ENCODE peak calls at places on chromosomes 16 and 17, in four cellular contexts. S is stimulated activated CD4-positive, alpha-beta T cell treated with anti-CD3 and anti-CD28 coated beads, Interleukin-1b, Interleukin-23, amount 100 ng/mL, for 24 hours; X is foreskin fibroblast; T is upper lobe of right lung. H is an unnamed sample.

GRCh38 chr17:50076591-50077235 is 18.4 kb upstream of the PDK2 start:
- DNase-seq in S (no peak), X (no peak), T (no peak), H (no peak)

GRCh38 chr16:1450218-1450617 is 5.9 kb upstream of the CCDC154 start:
- DNase-seq in T (no peak), X (no peak), S (no peak), H (no peak)

GRCh38 chr17:16187642-16188041 is 27.7 kb downstream of the NCOR1 start:
- DNase-seq in S (no peak), X (no peak), T (no peak), H (no peak)

GRCh38 chr16:27430923-27431484 is 29.0 kb downstream of the IL21R start:
- DNase-seq in T (peak), S (no peak), X (peak), H (no peak)

GRCh38 chr17:15377608-15378007 is 36.2 kb upstream of the TEKT3 start:
- DNase-seq in T (no peak), X (peak), S (no peak), H (peak)

GRCh38 chr16:2148714-2149629 is 547 bp downstream of the RAB26 start:
- DNase-seq in T (peak), S (no peak), X (peak), H (no peak)

GRCh38 chr17:74759243-74759801 is 10.9 kb downstream of the NHERF1 start:
- DNase-seq in S (no peak), X (no peak), T (no peak), H (no peak)

GRCh38 chr17:50482110-50482509 is 3.5 kb downstream of the RSAD1 start:
- DNase-seq in T (no peak), S (no peak), X (no peak), H (no peak)

GRCh38 chr17:82374626-82375331 is 3.2 kb downstream of the UTS2R start:
- DNase-seq in X (no peak), S (no peak), T (no peak), H (no peak)

GRCh38 chr17:30517786-30518185 is 40.6 kb downstream of the GOSR1 start:
- DNase-seq in X (peak), T (no peak), S (no peak), H (no peak)

H was measured in AG09309.